ENCODE peak calls at places on chromosomes 5 and 9, in eight cellular contexts. B is tibial nerve, T is uterus, G is choroid plexus epithelial cell, J is cardiac muscle cell, K is WERI-Rb-1, P is GM23338, O is AG04449. F is an unnamed sample.

GRCh38 chr5:133322743-133323142 is 270.9 kb downstream of the HSPA4 start:
- DNase-seq in K (peak; percentile 53), J (peak; percentile 44), P (no peak), B (no peak), G (peak; percentile 20), T (no peak), O (no peak), F (no peak)

GRCh38 chr5:115414406-115415142 is 118.1 kb upstream of the CCDC112 start:
- DNase-seq in P (no peak), J (peak; percentile 23), K (no peak), G (peak; percentile 94), T (no peak), O (peak; percentile 72), B (peak; percentile 15), F (peak; percentile 80)

GRCh38 chr9:16154570-16155078 is 601.8 kb downstream of the CCDC171 start:
- DNase-seq in T (no peak), O (no peak), K (peak; percentile 85), G (peak; percentile 30), B (no peak), P (peak; percentile 91), J (peak; percentile 63), F (no peak)

GRCh38 chr9:33290994-33291397 is 680 bp downstream of the NFX1 start:
- DNase-seq in P (no peak), K (no peak), J (no peak), T (no peak), G (no peak), B (no peak), O (peak; percentile 45), F (peak; percentile 64)

GRCh38 chr9:105954517-105954916 is 260.2 kb downstream of the TMEM38B start:
- DNase-seq in B (no peak), G (no peak), O (no peak), T (no peak), P (no peak), J (no peak), K (no peak), F (no peak)

GRCh38 chr9:98064623-98065392 is 8.3 kb downstream of the NANS start:
- DNase-seq in G (peak; percentile 61), J (no peak), B (no peak), O (no peak), P (no peak), T (no peak), K (no peak), F (no peak)

GRCh38 chr9:97510797-97511761 is 9.6 kb downstream of the TMOD1 start:
- DNase-seq in B (no peak), J (no peak), G (peak; percentile 62), P (no peak), K (no peak), T (peak; percentile 73), O (peak; percentile 21), F (peak; percentile 52)

GRCh38 chr5:150081541-150082283 is 4.6 kb downstream of the CSF1R start:
- DNase-seq in G (no peak), P (peak; percentile 27), T (peak; percentile 11), O (no peak), J (peak; percentile 23), K (no peak), B (peak; percentile 48), F (no peak)

GRCh38 chr5:31733365-31733764 is 94.4 kb downstream of the PDZD2 start:
- DNase-seq in J (no peak), G (no peak), T (no peak), B (peak; percentile 31), P (no peak), O (no peak), K (no peak), F (no peak)

DNA sequence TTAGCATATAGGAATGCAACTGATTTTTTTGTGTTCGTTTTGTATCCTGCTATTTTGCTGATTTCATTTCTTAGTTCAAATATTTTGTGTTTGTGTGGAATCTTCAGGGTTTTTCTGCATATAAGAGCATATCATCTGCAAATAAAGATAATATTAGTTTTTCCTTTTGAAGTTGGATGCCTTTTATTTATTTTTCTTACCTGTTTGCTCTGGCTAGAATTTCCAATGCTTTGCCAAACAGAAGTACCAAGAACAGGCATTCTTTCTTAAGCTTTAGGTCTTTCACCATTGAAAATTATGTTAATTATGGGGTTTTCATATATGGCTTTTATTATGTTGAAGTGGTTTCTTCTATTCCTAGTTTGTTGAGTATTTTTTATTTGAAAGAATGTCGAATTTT is 505.1 kb upstream of the DMAC1 start:
- DNase-seq in T (no peak), G (no peak), O (no peak), B (no peak), J (no peak), K (no peak), P (no peak), F (no peak)
- TF ChIP-seq CTCF in T (no peak), G (no peak), O (no peak), B (no peak), J (no peak), K (no peak), P (no peak), F (no peak)

GRCh38 chr5:1167728-1168709 is 33.4 kb upstream of the SLC6A19 start:
- DNase-seq in P (peak; percentile 84), G (peak; percentile 80), B (peak; percentile 75), O (no peak), K (peak; percentile 83), T (peak; percentile 58), J (peak; percentile 82), F (peak; percentile 35)
- H3K4me3 ChIP-seq in P (no peak overlapping the region), G (no peak overlapping the region), B (no peak overlapping the region), O (peak overlapping the region; percentile 12), K (peak overlapping the region; percentile 12), T (no peak overlapping the region), J (peak overlapping the region; percentile 17), F (no peak overlapping the region)

GRCh38 chr9:124860582-124861341 is 995 bp downstream of the RPL35 start:
- DNase-seq in B (no peak), P (no peak), T (no peak), O (no peak), K (no peak), J (no peak), G (no peak), F (no peak)
- TF ChIP-seq CTCF in B (no peak), P (no peak), T (no peak), O (no peak), K (no peak), J (no peak), G (no peak), F (no peak)

GRCh38 chr9:94478755-94479730 is 75.8 kb upstream of the PCAT7 start:
- DNase-seq in O (no peak), P (no peak), K (no peak), G (no peak), T (no peak), B (no peak), J (no peak), F (no peak)
- H3K4me3 ChIP-seq in O (no peak overlapping the region), P (no peak overlapping the region), K (no peak overlapping the region), G (no peak overlapping the region), T (no peak overlapping the region), B (no peak overlapping the region), J (no peak overlapping the region), F (no peak overlapping the region)

GRCh38 chr9:87896891-87897290 is 14.2 kb downstream of the SPATA31E1 start:
- DNase-seq in B (no peak), T (no peak), K (no peak), O (no peak), G (no peak), P (no peak), J (no peak), F (no peak)

GRCh38 chr9:87892956-87893355 is 10.3 kb downstream of the SPATA31E1 start:
- DNase-seq in T (no peak), B (no peak), G (no peak), O (no peak), K (no peak), J (no peak), P (no peak), F (no peak)

GRCh38 chr9:87898151-87898550 is 15.5 kb downstream of the SPATA31E1 start:
- DNase-seq in J (no peak), O (no peak), K (no peak), P (no peak), B (no peak), T (no peak), G (peak; percentile 44), F (peak; percentile 38)

GRCh38 chr9:87891754-87892153 is 9.1 kb downstream of the SPATA31E1 start:
- DNase-seq in G (peak; percentile 57), B (no peak), O (no peak), J (no peak), P (no peak), K (no peak), T (no peak), F (no peak)

GRCh38 chr9:87894998-87895625 is 12.4 kb downstream of the SPATA31E1 start:
- DNase-seq in G (no peak), O (no peak), K (no peak), J (no peak), B (no peak), P (peak; percentile 58), T (no peak), F (no peak)
- TF ChIP-seq CTCF in G (peak; percentile 17), O (no peak), K (peak; percentile 39), J (no peak), B (no peak), P (peak; percentile 48), T (no peak), F (no peak)

GRCh38 chr5:103915081-103915480 is 352.5 kb upstream of the NUDT12 start:
- DNase-seq in P (no peak), T (no peak), K (no peak), O (no peak), G (no peak), B (no peak), J (no peak), F (no peak)
- H3K4me3 ChIP-seq in P (no peak overlapping the region), T (no peak overlapping the region), K (no peak overlapping the region), O (no peak overlapping the region), G (no peak overlapping the region), B (no peak overlapping the region), J (no peak overlapping the region), F (no peak overlapping the region)

F was measured in AG09309.